ENCODE peak calls at places on chromosome 20, in seven cellular contexts. R, H, J, F, O, I and X are unnamed samples.

GRCh38 chr20:58199469-58199868 is 29.0 kb downstream of the ANKRD60 start:
- DNase-seq in R (no peak), H (no peak), J (no peak), F (no peak), O (no peak), I (no peak), X (no peak)

GRCh38 chr20:12108842-12109241 is 191.1 kb downstream of the BTBD3 start:
- DNase-seq in R (no peak), H (no peak), J (no peak), F (no peak), O (no peak), I (no peak), X (no peak)

GRCh38 chr20:6579824-6580223 is 187.7 kb upstream of the BMP2 start:
- DNase-seq in R (no peak), H (no peak), J (no peak), F (no peak), O (no peak), I (no peak), X (no peak)

GRCh38 chr20:4560667-4561066 is 161.0 kb upstream of the PRND start:
- DNase-seq in R (no peak), H (no peak), J (no peak), F (no peak), O (no peak), I (no peak), X (no peak)

GRCh38 chr20:34993941-34994508 is 38.4 kb downstream of the MYH7B start:
- DNase-seq in R (no peak), H (no peak), J (no peak), F (no peak), O (no peak), I (no peak), X (peak; percentile 67)

GRCh38 chr20:59751075-59751711 is 146.9 kb downstream of the PHACTR3 start:
- DNase-seq in R (peak; percentile 63), H (peak; percentile 57), J (no peak), F (no peak), O (peak; percentile 58), I (peak; percentile 60), X (peak; percentile 90)

GRCh38 chr20:60172306-60172984 is 214.2 kb downstream of the CDH26 start:
- DNase-seq in R (no peak), H (no peak), J (no peak), F (no peak), O (no peak), I (no peak), X (no peak)

GRCh38 chr20:17898548-17898994 is 70.0 kb downstream of the SNX5 start:
- DNase-seq in R (peak; percentile 84), H (peak; percentile 78), J (peak; percentile 61), F (peak; percentile 61), O (peak; percentile 74), I (peak; percentile 82), X (peak; percentile 76)

GRCh38 chr20:60867589-60867988 is 384.5 kb upstream of the CDH4 start:
- DNase-seq in R (peak; percentile 15), H (no peak), J (no peak), F (no peak), O (no peak), I (no peak), X (no peak)

GRCh38 chr20:62605996-62606395 is 36.3 kb upstream of the SLCO4A1 start:
- DNase-seq in R (no peak), H (no peak), J (no peak), F (no peak), O (no peak), I (peak; percentile 34), X (no peak)

GRCh38 chr20:23334111-23334510 is 16.5 kb upstream of the NXT1 start:
- DNase-seq in R (no peak), H (no peak), J (no peak), F (no peak), O (no peak), I (no peak), X (no peak)

GRCh38 chr20:34201531-34201930 is 39.7 kb upstream of the ASIP start:
- DNase-seq in R (no peak), H (no peak), J (no peak), F (no peak), O (no peak), I (no peak), X (no peak)

GRCh38 chr20:45164906-45165305 is 9.8 kb upstream of the PI3 start:
- DNase-seq in R (no peak), H (no peak), J (no peak), F (no peak), O (no peak), I (no peak), X (no peak)

GRCh38 chr20:45861157-45862075 is 4.0 kb downstream of the ZSWIM3 start:
- DNase-seq in R (no peak), H (no peak), J (no peak), F (no peak), O (no peak), I (peak; percentile 41), X (no peak)

GRCh38 chr20:24684421-24684871 is 215.0 kb downstream of the SYNDIG1 start:
- DNase-seq in R (no peak), H (no peak), J (peak; percentile 25), F (no peak), O (no peak), I (no peak), X (no peak)

GRCh38 chr20:3312940-3313656 is 74.1 kb upstream of the SLC4A11 start:
- DNase-seq in R (peak; percentile 31), H (no peak), J (no peak), F (no peak), O (no peak), I (no peak), X (no peak)

GRCh38 chr20:42739692-42740091 is 450.0 kb downstream of the PTPRT start:
- DNase-seq in R (no peak), H (no peak), J (no peak), F (no peak), O (no peak), I (no peak), X (no peak)

GRCh38 chr20:64058536-64058935 is 4.5 kb upstream of the TCEA2 start:
- DNase-seq in R (no peak), H (no peak), J (no peak), F (no peak), O (no peak), I (peak; percentile 48), X (no peak)

GRCh38 chr20:47241345-47241781 is 115.1 kb downstream of the ZMYND8 start:
- DNase-seq in R (no peak), H (no peak), J (no peak), F (no peak), O (no peak), I (no peak), X (no peak)

GRCh38 chr20:45935416-45936046 is 1.0 kb downstream of the PCIF1 start:
- DNase-seq in R (no peak), H (no peak), J (no peak), F (no peak), O (no peak), I (no peak), X (no peak)

GRCh38 chr20:63083831-63084562 is 77.2 kb upstream of the BHLHE23 start:
- DNase-seq in R (no peak), H (no peak), J (no peak), F (no peak), O (no peak), I (no peak), X (peak; percentile 34)

GRCh38 chr20:62362590-62362940 is 4.5 kb downstream of the LAMA5 start:
- DNase-seq in R (no peak), H (peak; percentile 24), J (no peak), F (no peak), O (no peak), I (no peak), X (no peak)

GRCh38 chr20:59356662-59357061 is 56.3 kb downstream of the EDN3 start:
- DNase-seq in R (no peak), H (no peak), J (no peak), F (no peak), O (no peak), I (no peak), X (no peak)

GRCh38 chr20:24966317-24967012 is 17.4 kb downstream of the CST7 start:
- DNase-seq in R (no peak), H (no peak), J (peak; percentile 15), F (no peak), O (no peak), I (no peak), X (no peak)

GRCh38 chr20:36094497-36094896 is 60.0 kb upstream of the EPB41L1 start:
- DNase-seq in R (no peak), H (peak; percentile 43), J (no peak), F (no peak), O (no peak), I (no peak), X (peak; percentile 40)

GRCh38 chr20:31565699-31566331 is 39.3 kb upstream of the ID1 start:
- DNase-seq in R (no peak), H (no peak), J (no peak), F (no peak), O (no peak), I (no peak), X (no peak)
- H3K27ac ChIP-seq in R (peak overlapping the region; percentile 16), H (no peak overlapping the region), J (no peak overlapping the region), F (no peak overlapping the region), O (no peak overlapping the region), I (peak overlapping the region; percentile 93), X (no peak overlapping the region)

GRCh38 chr20:10539818-10540553 is 104.9 kb downstream of the SLX4IP start:
- DNase-seq in R (no peak), H (no peak), J (no peak), F (no peak), O (no peak), I (no peak), X (no peak)
- H3K27ac ChIP-seq in R (no peak overlapping the region), H (no peak overlapping the region), J (no peak overlapping the region), F (no peak overlapping the region), O (no peak overlapping the region), I (peak overlapping the region; percentile 39), X (no peak overlapping the region)

GRCh38 chr20:53079883-53080282 is 107.7 kb downstream of the TSHZ2 start:
- DNase-seq in R (no peak), H (no peak), J (no peak), F (no peak), O (no peak), I (no peak), X (no peak)

GRCh38 chr20:53078761-53079482 is 106.8 kb downstream of the TSHZ2 start:
- DNase-seq in R (no peak), H (no peak), J (no peak), F (no peak), O (no peak), I (no peak), X (no peak)

GRCh38 chr20:53080412-53080962 is 108.3 kb downstream of the TSHZ2 start:
- DNase-seq in R (no peak), H (no peak), J (no peak), F (no peak), O (no peak), I (no peak), X (no peak)

GRCh38 chr20:53080969-53081871 is 109.1 kb downstream of the TSHZ2 start:
- DNase-seq in R (peak; percentile 59), H (no peak), J (no peak), F (no peak), O (peak; percentile 36), I (peak; percentile 65), X (no peak)

GRCh38 chr20:53079483-53079810 is 107.3 kb downstream of the TSHZ2 start:
- DNase-seq in R (no peak), H (no peak), J (no peak), F (no peak), O (no peak), I (no peak), X (no peak)
- H3K27ac ChIP-seq in R (no peak overlapping the region), H (no peak overlapping the region), J (no peak overlapping the region), F (no peak overlapping the region), O (no peak overlapping the region), I (no peak overlapping the region), X (no peak overlapping the region)

DNA sequence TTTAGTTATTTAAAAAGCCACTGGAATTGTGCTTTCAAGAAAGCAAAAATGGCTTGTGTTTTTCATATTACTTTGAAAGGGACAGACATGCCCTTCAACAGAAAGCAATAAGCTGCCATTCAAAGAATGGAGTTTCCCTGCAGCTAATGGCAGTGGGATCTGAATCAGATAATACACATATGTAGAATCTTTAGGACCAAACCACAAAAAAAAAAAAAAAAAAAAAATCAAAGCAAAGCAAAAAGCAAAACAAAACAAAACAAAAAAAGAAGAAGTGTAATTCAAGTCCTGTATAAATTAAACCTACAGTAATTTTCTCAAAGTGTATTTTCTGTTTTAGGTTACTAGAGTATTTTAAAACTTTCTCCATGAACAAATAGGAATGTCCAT is 63.6 kb upstream of the ZNF217 start:
- DNase-seq in R (no peak), H (no peak), J (no peak), F (no peak), O (no peak), I (no peak), X (no peak)
- H3K27ac ChIP-seq in R (no peak overlapping the region), H (no peak overlapping the region), J (no peak overlapping the region), F (no peak overlapping the region), O (no peak overlapping the region), I (peak overlapping the region; percentile 59), X (no peak overlapping the region)